ENCODE peak calls at places on chromosomes 5 and 9, in seven cellular contexts. A is GM12865, P is progenitor cell of endocrine pancreas, V is ovary, H is retinal pigment epithelial cell, E is kidney epithelial cell, W is heart right ventricle. O is an unnamed sample.

GRCh38 chr5:127392762-127393161 is 102.2 kb downstream of the MEGF10 start:
- DNase-seq in A (peak; percentile 26), P (no peak), V (no peak), H (no peak), E (no peak), W (no peak), O (no peak)

GRCh38 chr9:94933429-94933828 is 206.9 kb downstream of the AOPEP start:
- DNase-seq in A (no peak), P (no peak), V (no peak), H (no peak), E (no peak), W (no peak), O (no peak)

GRCh38 chr9:98538626-98539031 is 170.1 kb downstream of the GABBR2 start:
- DNase-seq in A (no peak), P (no peak), V (no peak), H (peak; percentile 48), E (peak; percentile 19), W (no peak), O (no peak)

GRCh38 chr5:178380541-178381074 is 148.0 kb upstream of the PHYKPL start:
- DNase-seq in A (no peak), P (no peak), V (no peak), H (no peak), E (no peak), W (no peak), O (no peak)

GRCh38 chr9:19998823-19999455 is 210.1 kb upstream of the SLC24A2 start:
- DNase-seq in A (peak; percentile 67), P (no peak), V (no peak), H (no peak), E (no peak), W (no peak), O (peak; percentile 21)

GRCh38 chr5:81207009-81207408 is 26.1 kb upstream of the CKMT2 start:
- DNase-seq in A (peak; percentile 35), P (no peak), V (no peak), H (no peak), E (no peak), W (no peak), O (peak; percentile 20)

GRCh38 chr9:107178302-107178701 is 104.8 kb upstream of the RAD23B start:
- DNase-seq in A (no peak), P (no peak), V (no peak), H (no peak), E (no peak), W (no peak), O (no peak)

GRCh38 chr5:167802755-167803431 is 488.6 kb upstream of the WWC1 start:
- DNase-seq in A (no peak), P (no peak), V (no peak), H (no peak), E (peak; percentile 16), W (no peak), O (no peak)

GRCh38 chr9:93953492-93954435 is 1.4 kb downstream of the BARX1 start:
- DNase-seq in A (no peak), P (no peak), V (no peak), H (no peak), E (no peak), W (no peak), O (no peak)

GRCh38 chr9:34430843-34431437 is 27.4 kb downstream of the FAM219A start:
- DNase-seq in A (peak; percentile 54), P (peak; percentile 44), V (peak; percentile 76), H (peak; percentile 36), E (no peak), W (peak; percentile 72), O (peak; percentile 52)

GRCh38 chr5:27437594-27438200 is 399.3 kb upstream of the CDH9 start:
- DNase-seq in A (peak; percentile 2), P (no peak), V (no peak), H (peak; percentile 50), E (peak; percentile 64), W (no peak), O (no peak)

GRCh38 chr5:33046091-33046490 is 335.0 kb downstream of the NPR3 start:
- DNase-seq in A (no peak), P (no peak), V (no peak), H (no peak), E (no peak), W (no peak), O (no peak)

GRCh38 chr9:31119882-31120481 is 1264.5 kb upstream of the ACO1 start:
- DNase-seq in A (peak; percentile 48), P (no peak), V (no peak), H (no peak), E (no peak), W (no peak), O (peak; percentile 43)

GRCh38 chr5:109767997-109768396 is 78.3 kb downstream of the MAN2A1 start:
- DNase-seq in A (no peak), P (no peak), V (no peak), H (no peak), E (no peak), W (no peak), O (no peak)

GRCh38 chr9:135037521-135038250 is 49.8 kb upstream of the OLFM1 start:
- DNase-seq in A (no peak), P (no peak), V (peak; percentile 3), H (no peak), E (no peak), W (no peak), O (no peak)

GRCh38 chr9:130239741-130240241 is 25.8 kb upstream of the HMCN2 start:
- DNase-seq in A (peak; percentile 69), P (no peak), V (no peak), H (peak; percentile 46), E (peak; percentile 53), W (no peak), O (peak; percentile 83)

GRCh38 chr5:146797683-146798082 is 80.9 kb downstream of the PPP2R2B start:
- DNase-seq in A (no peak), P (no peak), V (no peak), H (no peak), E (no peak), W (no peak), O (no peak)

GRCh38 chr9:4077499-4078102 is 222.3 kb downstream of the GLIS3 start:
- DNase-seq in A (peak; percentile 60), P (peak; percentile 19), V (peak; percentile 86), H (peak; percentile 24), E (no peak), W (peak; percentile 85), O (peak; percentile 75)

DNA sequence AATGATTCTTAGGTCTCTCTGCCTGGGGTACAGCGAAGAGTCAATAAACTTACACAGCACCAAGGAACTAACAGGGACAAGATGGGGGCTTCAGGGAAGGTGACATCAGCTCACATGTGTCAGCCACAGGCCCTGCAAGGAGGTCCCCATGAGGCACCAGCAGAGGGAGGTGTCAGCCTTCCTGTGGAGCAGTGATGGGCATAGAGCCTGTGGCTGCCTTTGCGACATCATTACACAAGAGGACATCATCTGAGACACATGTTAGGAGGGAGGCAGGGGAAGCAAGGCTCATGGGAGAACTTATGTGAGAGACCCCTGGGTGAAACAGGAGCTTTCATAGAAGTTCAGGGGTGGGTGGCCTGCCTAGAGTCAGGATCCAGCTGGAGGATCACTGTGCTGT is 389.6 kb downstream of the SEMA5A start:
- DNase-seq in A (peak; percentile 54), P (no peak), V (no peak), H (no peak), E (no peak), W (no peak), O (peak; percentile 17)
- TF ChIP-seq CTCF in A (peak; percentile 48), P (peak; percentile 48), V (no peak), H (peak; percentile 61), E (peak; percentile 38), W (no peak), O (no peak)

DNA sequence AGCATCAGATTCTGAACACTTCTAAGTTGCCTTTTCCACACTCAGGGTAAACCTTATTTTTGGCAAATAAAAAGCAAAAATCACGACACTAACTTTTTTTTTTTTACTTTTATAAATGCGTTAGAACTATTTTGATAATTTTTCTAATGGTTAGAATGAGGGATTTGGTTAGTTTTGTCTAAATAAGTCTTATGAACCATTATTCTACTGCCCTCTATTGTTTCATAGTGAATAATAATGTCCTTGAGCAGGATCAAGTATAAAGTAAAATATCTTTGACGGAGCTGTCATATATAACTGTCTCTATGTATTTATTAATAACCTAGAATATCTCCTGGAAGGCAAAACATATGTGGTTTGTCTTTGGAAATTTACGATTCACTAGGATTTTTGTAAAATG is 631.8 kb downstream of the GABRG2 start:
- DNase-seq in A (no peak), P (no peak), V (no peak), H (no peak), E (no peak), W (no peak), O (no peak)
- TF ChIP-seq CTCF in A (no peak), P (no peak), V (no peak), H (no peak), E (no peak), W (no peak), O (no peak)

GRCh38 chr5:2557435-2557834 is 194.0 kb downstream of the IRX2 start:
- DNase-seq in A (no peak), P (no peak), V (no peak), H (no peak), E (no peak), W (no peak), O (no peak)
- TF ChIP-seq CTCF in A (no peak), P (no peak), V (no peak), H (no peak), E (no peak), W (no peak), O (no peak)

GRCh38 chr5:180618830-180619562 is 27.7 kb upstream of the SCGB3A1 start:
- DNase-seq in A (no peak), P (peak; percentile 44), V (no peak), H (peak; percentile 3), E (no peak), W (no peak), O (peak; percentile 55)
- TF ChIP-seq CTCF in A (no peak), P (peak; percentile 64), V (no peak), H (peak; percentile 48), E (peak; percentile 49), W (no peak), O (peak; percentile 50)

GRCh38 chr5:149942199-149942598 is 2.4 kb downstream of the PDE6A start:
- DNase-seq in A (no peak), P (no peak), V (no peak), H (no peak), E (no peak), W (no peak), O (no peak)
- TF ChIP-seq CTCF in A (no peak), P (no peak), V (no peak), H (no peak), E (no peak), W (no peak), O (no peak)